ENCODE peak calls at places on chromosome 7, in seven cellular contexts. A, W, K, S, D, U and H are unnamed samples.

GRCh38 chr7:25429731-25430130 is 201.4 kb upstream of the NPVF start:
- DNase-seq in A (no peak), W (no peak), K (no peak), S (no peak), D (no peak), U (peak), H (no peak)

GRCh38 chr7:107233981-107234380 is 65.2 kb downstream of the HBP1 start:
- DNase-seq in A (no peak), W (no peak), K (no peak), S (no peak), D (no peak), U (no peak), H (no peak)

GRCh38 chr7:4960363-4960762 is 1.4 kb upstream of the MMD2 start:
- DNase-seq in A (no peak), W (no peak), K (no peak), S (no peak), D (no peak), U (no peak), H (no peak)

GRCh38 chr7:38507379-38507778 is 123.8 kb downstream of the AMPH start:
- DNase-seq in A (no peak), W (no peak), K (no peak), S (no peak), D (no peak), U (no peak), H (no peak)

GRCh38 chr7:7772385-7772784 is 54.0 kb upstream of the RPA3 start:
- DNase-seq in A (no peak), W (no peak), K (no peak), S (no peak), D (no peak), U (no peak), H (no peak)

GRCh38 chr7:291302-292092 is 1.5 kb downstream of the FOXL3 start:
- DNase-seq in A (no peak), W (no peak), K (no peak), S (no peak), D (no peak), U (no peak), H (no peak)

GRCh38 chr7:70574970-70575799 is 556.8 kb upstream of the GALNT17 start:
- DNase-seq in A (no peak), W (no peak), K (peak), S (no peak), D (no peak), U (no peak), H (no peak)

GRCh38 chr7:34991938-34992840 is 45.1 kb downstream of the DPY19L1 start:
- DNase-seq in A (no peak), W (peak), K (no peak), S (peak), D (no peak), U (no peak), H (no peak)

GRCh38 chr7:2006231-2006771 is 226.4 kb downstream of the MAD1L1 start:
- DNase-seq in A (no peak), W (no peak), K (no peak), S (no peak), D (no peak), U (no peak), H (no peak)

DNA sequence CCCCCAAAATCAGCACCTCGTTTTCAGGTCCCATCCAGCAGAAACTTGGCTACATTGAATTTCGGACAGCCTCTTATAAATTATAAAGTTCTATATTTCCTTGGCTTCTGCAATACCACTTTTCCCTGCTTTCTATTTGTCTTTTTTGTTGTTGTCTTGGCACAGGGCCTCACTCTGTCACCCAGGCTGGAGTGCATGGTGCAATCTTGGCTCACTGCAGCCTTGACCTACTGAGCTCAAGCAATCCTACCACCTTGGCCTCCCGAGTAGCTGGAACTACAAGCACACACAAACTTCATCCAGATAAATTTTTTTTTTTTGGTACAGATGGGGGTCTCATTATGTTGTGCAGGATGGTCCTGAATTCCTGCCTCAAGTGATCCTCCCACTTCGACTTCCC is 55.3 kb upstream of the HECW1 start:
- DNase-seq in A (no peak), W (no peak), K (no peak), S (no peak), D (no peak), U (no peak), H (no peak)
- TF ChIP-seq TAF1 in A (no peak), W (no peak), K (no peak), S (no peak), D (no peak), U (no peak), H (no peak)

DNA sequence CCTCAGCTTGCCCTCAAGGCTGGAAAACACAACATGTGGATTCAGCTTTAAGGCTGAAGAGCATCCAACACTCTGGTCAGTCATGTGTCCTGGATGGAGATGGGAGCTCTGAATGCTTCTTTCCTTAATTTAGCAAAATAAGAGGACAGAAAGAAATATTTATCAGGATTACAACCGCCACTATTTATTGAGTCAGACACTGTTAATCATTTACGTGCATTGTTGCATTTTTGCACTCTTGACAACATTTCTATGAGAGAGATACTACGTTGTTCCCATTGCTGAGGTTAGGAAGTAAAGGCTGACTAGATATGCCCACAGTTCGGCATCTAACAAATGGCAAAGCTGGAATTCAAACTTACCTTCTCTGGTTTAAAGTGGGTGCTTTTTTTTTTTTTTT is 101.8 kb upstream of the KMT2C start:
- DNase-seq in A (no peak), W (no peak), K (no peak), S (no peak), D (no peak), U (no peak), H (no peak)
- TF ChIP-seq TAF1 in A (no peak), W (no peak), K (no peak), S (no peak), D (no peak), U (no peak), H (no peak)

GRCh38 chr7:80542398-80542797 is 30.5 kb upstream of the GNAT3 start:
- DNase-seq in A (no peak), W (no peak), K (no peak), S (no peak), D (no peak), U (no peak), H (no peak)
- TF ChIP-seq TAF1 in A (no peak), W (no peak), K (no peak), S (no peak), D (no peak), U (no peak), H (no peak)

GRCh38 chr7:155336812-155337602 is 39.3 kb downstream of the INSIG1 start:
- DNase-seq in A (no peak), W (no peak), K (no peak), S (no peak), D (no peak), U (no peak), H (no peak)

GRCh38 chr7:155340071-155340531 is 42.4 kb downstream of the INSIG1 start:
- DNase-seq in A (no peak), W (no peak), K (no peak), S (no peak), D (no peak), U (no peak), H (no peak)

GRCh38 chr7:155337946-155338631 is 40.4 kb downstream of the INSIG1 start:
- DNase-seq in A (no peak), W (no peak), K (no peak), S (no peak), D (no peak), U (no peak), H (no peak)

GRCh38 chr7:155339474-155339873 is 41.8 kb downstream of the INSIG1 start:
- DNase-seq in A (no peak), W (no peak), K (no peak), S (no peak), D (no peak), U (no peak), H (no peak)

GRCh38 chr7:155338632-155339320 is 41.1 kb downstream of the INSIG1 start:
- DNase-seq in A (no peak), W (no peak), K (no peak), S (no peak), D (no peak), U (no peak), H (no peak)
- TF ChIP-seq TAF1 in A (no peak), W (no peak), K (no peak), S (no peak), D (no peak), U (no peak), H (no peak)

GRCh38 chr7:20220824-20221547 is 3.8 kb upstream of the MACC1 start:
- DNase-seq in A (no peak), W (no peak), K (no peak), S (peak), D (no peak), U (no peak), H (no peak)
- TF ChIP-seq TAF1 in A (no peak), W (no peak), K (no peak), S (no peak), D (no peak), U (no peak), H (no peak)